ENCODE peak calls at places on chromosomes 13 and 19, in ten cellular contexts. One of them, this sample, is unnamed.

GRCh38 chr13:85985791-85986190 is 186.6 kb upstream of the SLITRK6 start:
- DNase-seq in naive thymus-derived CD8-positive, alpha-beta T cell: no peak
- DNase-seq in neural progenitor cell: no peak
- DNase-seq in stimulated activated naive CD4-positive, alpha-beta T cell: no peak
- DNase-seq in stimulated activated CD4-positive, alpha-beta T cell treated with anti-CD3 and anti-CD28 coated beads, Interleukin-12 subunit alpha, Interleukin-12 subunit beta, amount 100 ng/mL, for 4 hours: no peak
- DNase-seq in fibroblast of the aortic adventitia: peak; percentile 22
- DNase-seq in CD4-positive, alpha-beta T cell: no peak
- DNase-seq in iPS-NIHi11: no peak
- DNase-seq in lower leg skin: no peak
- DNase-seq in astrocyte of the hippocampus: peak; percentile 4
- DNase-seq in this sample: no peak

GRCh38 chr13:73336789-73337188 is 278.0 kb downstream of the KLF5 start:
- DNase-seq in stimulated activated CD4-positive, alpha-beta T cell treated with anti-CD3 and anti-CD28 coated beads, Interleukin-12 subunit alpha, Interleukin-12 subunit beta, amount 100 ng/mL, for 4 hours: no peak
- DNase-seq in fibroblast of the aortic adventitia: no peak
- DNase-seq in neural progenitor cell: no peak
- DNase-seq in lower leg skin: no peak
- DNase-seq in naive thymus-derived CD8-positive, alpha-beta T cell: no peak
- DNase-seq in astrocyte of the hippocampus: no peak
- DNase-seq in CD4-positive, alpha-beta T cell: no peak
- DNase-seq in iPS-NIHi11: no peak
- DNase-seq in stimulated activated naive CD4-positive, alpha-beta T cell: no peak
- DNase-seq in this sample: no peak

GRCh38 chr13:25069236-25069635 is 26.7 kb upstream of the PABPC3 start:
- DNase-seq in stimulated activated CD4-positive, alpha-beta T cell treated with anti-CD3 and anti-CD28 coated beads, Interleukin-12 subunit alpha, Interleukin-12 subunit beta, amount 100 ng/mL, for 4 hours: no peak
- DNase-seq in fibroblast of the aortic adventitia: no peak
- DNase-seq in neural progenitor cell: no peak
- DNase-seq in stimulated activated naive CD4-positive, alpha-beta T cell: no peak
- DNase-seq in lower leg skin: no peak
- DNase-seq in CD4-positive, alpha-beta T cell: no peak
- DNase-seq in iPS-NIHi11: no peak
- DNase-seq in astrocyte of the hippocampus: no peak
- DNase-seq in naive thymus-derived CD8-positive, alpha-beta T cell: no peak
- DNase-seq in this sample: no peak

GRCh38 chr19:18785179-18786124 is 5.7 kb downstream of the COMP start:
- DNase-seq in iPS-NIHi11: peak; percentile 100
- DNase-seq in lower leg skin: peak; percentile 60
- DNase-seq in stimulated activated naive CD4-positive, alpha-beta T cell: peak; percentile 73
- DNase-seq in fibroblast of the aortic adventitia: peak; percentile 50
- DNase-seq in naive thymus-derived CD8-positive, alpha-beta T cell: peak; percentile 81
- DNase-seq in CD4-positive, alpha-beta T cell: peak; percentile 33
- DNase-seq in neural progenitor cell: peak; percentile 94
- DNase-seq in astrocyte of the hippocampus: peak; percentile 73
- DNase-seq in stimulated activated CD4-positive, alpha-beta T cell treated with anti-CD3 and anti-CD28 coated beads, Interleukin-12 subunit alpha, Interleukin-12 subunit beta, amount 100 ng/mL, for 4 hours: peak; percentile 65
- DNase-seq in this sample: peak; percentile 67

GRCh38 chr13:30002577-30002976 is 152.2 kb upstream of the UBL3 start:
- DNase-seq in stimulated activated naive CD4-positive, alpha-beta T cell: no peak
- DNase-seq in neural progenitor cell: no peak
- DNase-seq in stimulated activated CD4-positive, alpha-beta T cell treated with anti-CD3 and anti-CD28 coated beads, Interleukin-12 subunit alpha, Interleukin-12 subunit beta, amount 100 ng/mL, for 4 hours: no peak
- DNase-seq in naive thymus-derived CD8-positive, alpha-beta T cell: no peak
- DNase-seq in astrocyte of the hippocampus: peak; percentile 60
- DNase-seq in fibroblast of the aortic adventitia: peak; percentile 89
- DNase-seq in lower leg skin: no peak
- DNase-seq in iPS-NIHi11: no peak
- DNase-seq in CD4-positive, alpha-beta T cell: no peak
- DNase-seq in this sample: peak; percentile 91

GRCh38 chr13:21005193-21005592 is 56.2 kb downstream of the LATS2 start:
- DNase-seq in stimulated activated CD4-positive, alpha-beta T cell treated with anti-CD3 and anti-CD28 coated beads, Interleukin-12 subunit alpha, Interleukin-12 subunit beta, amount 100 ng/mL, for 4 hours: no peak
- DNase-seq in iPS-NIHi11: no peak
- DNase-seq in fibroblast of the aortic adventitia: no peak
- DNase-seq in neural progenitor cell: no peak
- DNase-seq in naive thymus-derived CD8-positive, alpha-beta T cell: no peak
- DNase-seq in stimulated activated naive CD4-positive, alpha-beta T cell: no peak
- DNase-seq in CD4-positive, alpha-beta T cell: no peak
- DNase-seq in lower leg skin: no peak
- DNase-seq in astrocyte of the hippocampus: no peak
- DNase-seq in this sample: no peak

GRCh38 chr13:99067160-99067985 is 89.5 kb upstream of the DOCK9 start:
- DNase-seq in stimulated activated naive CD4-positive, alpha-beta T cell: no peak
- DNase-seq in stimulated activated CD4-positive, alpha-beta T cell treated with anti-CD3 and anti-CD28 coated beads, Interleukin-12 subunit alpha, Interleukin-12 subunit beta, amount 100 ng/mL, for 4 hours: no peak
- DNase-seq in iPS-NIHi11: no peak
- DNase-seq in lower leg skin: no peak
- DNase-seq in fibroblast of the aortic adventitia: peak; percentile 71
- DNase-seq in neural progenitor cell: no peak
- DNase-seq in CD4-positive, alpha-beta T cell: no peak
- DNase-seq in astrocyte of the hippocampus: peak; percentile 67
- DNase-seq in naive thymus-derived CD8-positive, alpha-beta T cell: no peak
- DNase-seq in this sample: peak; percentile 92

GRCh38 chr19:35138305-35138799 is 272 bp upstream of the FXYD1 start:
- DNase-seq in stimulated activated naive CD4-positive, alpha-beta T cell: no peak
- DNase-seq in stimulated activated CD4-positive, alpha-beta T cell treated with anti-CD3 and anti-CD28 coated beads, Interleukin-12 subunit alpha, Interleukin-12 subunit beta, amount 100 ng/mL, for 4 hours: no peak
- DNase-seq in naive thymus-derived CD8-positive, alpha-beta T cell: no peak
- DNase-seq in astrocyte of the hippocampus: no peak
- DNase-seq in iPS-NIHi11: no peak
- DNase-seq in CD4-positive, alpha-beta T cell: no peak
- DNase-seq in lower leg skin: no peak
- DNase-seq in neural progenitor cell: no peak
- DNase-seq in fibroblast of the aortic adventitia: peak; percentile 33
- DNase-seq in this sample: no peak

GRCh38 chr13:98224557-98224956 is 47.5 kb upstream of the RNF113B start:
- DNase-seq in neural progenitor cell: no peak
- DNase-seq in stimulated activated naive CD4-positive, alpha-beta T cell: no peak
- DNase-seq in astrocyte of the hippocampus: no peak
- DNase-seq in lower leg skin: no peak
- DNase-seq in CD4-positive, alpha-beta T cell: no peak
- DNase-seq in naive thymus-derived CD8-positive, alpha-beta T cell: no peak
- DNase-seq in fibroblast of the aortic adventitia: no peak
- DNase-seq in iPS-NIHi11: no peak
- DNase-seq in stimulated activated CD4-positive, alpha-beta T cell treated with anti-CD3 and anti-CD28 coated beads, Interleukin-12 subunit alpha, Interleukin-12 subunit beta, amount 100 ng/mL, for 4 hours: no peak
- DNase-seq in this sample: no peak

GRCh38 chr13:94331281-94331680 is 148.2 kb downstream of the DCT start:
- DNase-seq in stimulated activated naive CD4-positive, alpha-beta T cell: no peak
- DNase-seq in naive thymus-derived CD8-positive, alpha-beta T cell: no peak
- DNase-seq in lower leg skin: no peak
- DNase-seq in astrocyte of the hippocampus: no peak
- DNase-seq in stimulated activated CD4-positive, alpha-beta T cell treated with anti-CD3 and anti-CD28 coated beads, Interleukin-12 subunit alpha, Interleukin-12 subunit beta, amount 100 ng/mL, for 4 hours: no peak
- DNase-seq in iPS-NIHi11: no peak
- DNase-seq in fibroblast of the aortic adventitia: no peak
- DNase-seq in neural progenitor cell: no peak
- DNase-seq in CD4-positive, alpha-beta T cell: no peak
- DNase-seq in this sample: no peak

GRCh38 chr13:52669677-52670076 is 17.0 kb downstream of the SUGT1 start:
- DNase-seq in stimulated activated naive CD4-positive, alpha-beta T cell: no peak
- DNase-seq in CD4-positive, alpha-beta T cell: no peak
- DNase-seq in naive thymus-derived CD8-positive, alpha-beta T cell: no peak
- DNase-seq in iPS-NIHi11: no peak
- DNase-seq in neural progenitor cell: no peak
- DNase-seq in astrocyte of the hippocampus: no peak
- DNase-seq in lower leg skin: no peak
- DNase-seq in fibroblast of the aortic adventitia: no peak
- DNase-seq in stimulated activated CD4-positive, alpha-beta T cell treated with anti-CD3 and anti-CD28 coated beads, Interleukin-12 subunit alpha, Interleukin-12 subunit beta, amount 100 ng/mL, for 4 hours: no peak
- DNase-seq in this sample: no peak

GRCh38 chr19:51726049-51726448 is 2.3 kb upstream of the HAS1 start:
- DNase-seq in stimulated activated naive CD4-positive, alpha-beta T cell: no peak
- DNase-seq in iPS-NIHi11: peak; percentile 65
- DNase-seq in astrocyte of the hippocampus: peak; percentile 28
- DNase-seq in fibroblast of the aortic adventitia: peak; percentile 87
- DNase-seq in naive thymus-derived CD8-positive, alpha-beta T cell: no peak
- DNase-seq in CD4-positive, alpha-beta T cell: no peak
- DNase-seq in stimulated activated CD4-positive, alpha-beta T cell treated with anti-CD3 and anti-CD28 coated beads, Interleukin-12 subunit alpha, Interleukin-12 subunit beta, amount 100 ng/mL, for 4 hours: no peak
- DNase-seq in neural progenitor cell: no peak
- DNase-seq in lower leg skin: peak; percentile 76
- DNase-seq in this sample: peak; percentile 61

GRCh38 chr13:47044842-47045241 is 148.0 kb upstream of the HTR2A start:
- DNase-seq in iPS-NIHi11: no peak
- DNase-seq in fibroblast of the aortic adventitia: no peak
- DNase-seq in astrocyte of the hippocampus: no peak
- DNase-seq in stimulated activated CD4-positive, alpha-beta T cell treated with anti-CD3 and anti-CD28 coated beads, Interleukin-12 subunit alpha, Interleukin-12 subunit beta, amount 100 ng/mL, for 4 hours: no peak
- DNase-seq in naive thymus-derived CD8-positive, alpha-beta T cell: no peak
- DNase-seq in neural progenitor cell: no peak
- DNase-seq in stimulated activated naive CD4-positive, alpha-beta T cell: no peak
- DNase-seq in CD4-positive, alpha-beta T cell: no peak
- DNase-seq in lower leg skin: no peak
- DNase-seq in this sample: no peak

GRCh38 chr13:31073859-31074718 is 87.6 kb downstream of the HSPH1 start:
- DNase-seq in stimulated activated CD4-positive, alpha-beta T cell treated with anti-CD3 and anti-CD28 coated beads, Interleukin-12 subunit alpha, Interleukin-12 subunit beta, amount 100 ng/mL, for 4 hours: no peak
- DNase-seq in CD4-positive, alpha-beta T cell: no peak
- DNase-seq in astrocyte of the hippocampus: peak; percentile 35
- DNase-seq in lower leg skin: no peak
- DNase-seq in fibroblast of the aortic adventitia: peak; percentile 34
- DNase-seq in naive thymus-derived CD8-positive, alpha-beta T cell: no peak
- DNase-seq in neural progenitor cell: peak; percentile 20
- DNase-seq in stimulated activated naive CD4-positive, alpha-beta T cell: no peak
- DNase-seq in iPS-NIHi11: no peak
- DNase-seq in this sample: peak; percentile 52

GRCh38 chr19:5557691-5558090 is 10.1 kb downstream of the TINCR start:
- DNase-seq in fibroblast of the aortic adventitia: no peak
- DNase-seq in neural progenitor cell: no peak
- DNase-seq in CD4-positive, alpha-beta T cell: no peak
- DNase-seq in astrocyte of the hippocampus: no peak
- DNase-seq in lower leg skin: peak; percentile 71
- DNase-seq in naive thymus-derived CD8-positive, alpha-beta T cell: no peak
- DNase-seq in stimulated activated naive CD4-positive, alpha-beta T cell: no peak
- DNase-seq in stimulated activated CD4-positive, alpha-beta T cell treated with anti-CD3 and anti-CD28 coated beads, Interleukin-12 subunit alpha, Interleukin-12 subunit beta, amount 100 ng/mL, for 4 hours: no peak
- DNase-seq in iPS-NIHi11: no peak
- DNase-seq in this sample: no peak

GRCh38 chr19:7767487-7767886 is 4.4 kb downstream of the CLEC4M start:
- DNase-seq in neural progenitor cell: no peak
- DNase-seq in iPS-NIHi11: no peak
- DNase-seq in naive thymus-derived CD8-positive, alpha-beta T cell: no peak
- DNase-seq in CD4-positive, alpha-beta T cell: no peak
- DNase-seq in stimulated activated CD4-positive, alpha-beta T cell treated with anti-CD3 and anti-CD28 coated beads, Interleukin-12 subunit alpha, Interleukin-12 subunit beta, amount 100 ng/mL, for 4 hours: no peak
- DNase-seq in astrocyte of the hippocampus: no peak
- DNase-seq in lower leg skin: no peak
- DNase-seq in stimulated activated naive CD4-positive, alpha-beta T cell: no peak
- DNase-seq in fibroblast of the aortic adventitia: no peak
- DNase-seq in this sample: no peak

GRCh38 chr19:11246941-11247340 is 7.5 kb downstream of the ANGPTL8 start:
- DNase-seq in CD4-positive, alpha-beta T cell: no peak
- DNase-seq in iPS-NIHi11: no peak
- DNase-seq in lower leg skin: no peak
- DNase-seq in neural progenitor cell: no peak
- DNase-seq in stimulated activated CD4-positive, alpha-beta T cell treated with anti-CD3 and anti-CD28 coated beads, Interleukin-12 subunit alpha, Interleukin-12 subunit beta, amount 100 ng/mL, for 4 hours: no peak
- DNase-seq in astrocyte of the hippocampus: no peak
- DNase-seq in fibroblast of the aortic adventitia: no peak
- DNase-seq in stimulated activated naive CD4-positive, alpha-beta T cell: no peak
- DNase-seq in naive thymus-derived CD8-positive, alpha-beta T cell: no peak
- DNase-seq in this sample: no peak

GRCh38 chr13:75271851-75272250 is 210.1 kb downstream of the TBC1D4 start:
- DNase-seq in astrocyte of the hippocampus: peak; percentile 26
- DNase-seq in neural progenitor cell: no peak
- DNase-seq in lower leg skin: no peak
- DNase-seq in stimulated activated naive CD4-positive, alpha-beta T cell: no peak
- DNase-seq in stimulated activated CD4-positive, alpha-beta T cell treated with anti-CD3 and anti-CD28 coated beads, Interleukin-12 subunit alpha, Interleukin-12 subunit beta, amount 100 ng/mL, for 4 hours: no peak
- DNase-seq in fibroblast of the aortic adventitia: peak; percentile 4
- DNase-seq in iPS-NIHi11: no peak
- DNase-seq in CD4-positive, alpha-beta T cell: no peak
- DNase-seq in naive thymus-derived CD8-positive, alpha-beta T cell: no peak
- DNase-seq in this sample: peak; percentile 6

GRCh38 chr19:23406716-23407115 is 11.4 kb upstream of the ZNF91 start:
- DNase-seq in lower leg skin: no peak
- DNase-seq in naive thymus-derived CD8-positive, alpha-beta T cell: no peak
- DNase-seq in neural progenitor cell: no peak
- DNase-seq in fibroblast of the aortic adventitia: no peak
- DNase-seq in CD4-positive, alpha-beta T cell: no peak
- DNase-seq in stimulated activated CD4-positive, alpha-beta T cell treated with anti-CD3 and anti-CD28 coated beads, Interleukin-12 subunit alpha, Interleukin-12 subunit beta, amount 100 ng/mL, for 4 hours: no peak
- DNase-seq in astrocyte of the hippocampus: no peak
- DNase-seq in stimulated activated naive CD4-positive, alpha-beta T cell: no peak
- DNase-seq in iPS-NIHi11: no peak
- DNase-seq in this sample: no peak

GRCh38 chr13:78719367-78719766 is 60.4 kb upstream of the OBI1 start:
- DNase-seq in naive thymus-derived CD8-positive, alpha-beta T cell: no peak
- DNase-seq in stimulated activated CD4-positive, alpha-beta T cell treated with anti-CD3 and anti-CD28 coated beads, Interleukin-12 subunit alpha, Interleukin-12 subunit beta, amount 100 ng/mL, for 4 hours: no peak
- DNase-seq in fibroblast of the aortic adventitia: no peak
- DNase-seq in lower leg skin: no peak
- DNase-seq in stimulated activated naive CD4-positive, alpha-beta T cell: no peak
- DNase-seq in iPS-NIHi11: no peak
- DNase-seq in neural progenitor cell: no peak
- DNase-seq in CD4-positive, alpha-beta T cell: no peak
- DNase-seq in astrocyte of the hippocampus: no peak
- DNase-seq in this sample: no peak

GRCh38 chr13:104327217-104327616 is 1261.0 kb upstream of the SLC10A2 start:
- DNase-seq in iPS-NIHi11: no peak
- DNase-seq in neural progenitor cell: no peak
- DNase-seq in naive thymus-derived CD8-positive, alpha-beta T cell: no peak
- DNase-seq in fibroblast of the aortic adventitia: no peak
- DNase-seq in CD4-positive, alpha-beta T cell: no peak
- DNase-seq in stimulated activated CD4-positive, alpha-beta T cell treated with anti-CD3 and anti-CD28 coated beads, Interleukin-12 subunit alpha, Interleukin-12 subunit beta, amount 100 ng/mL, for 4 hours: no peak
- DNase-seq in astrocyte of the hippocampus: no peak
- DNase-seq in stimulated activated naive CD4-positive, alpha-beta T cell: no peak
- DNase-seq in lower leg skin: no peak
- DNase-seq in this sample: no peak

GRCh38 chr13:72463561-72463960 is 263.9 kb downstream of the MZT1 start:
- DNase-seq in lower leg skin: no peak
- DNase-seq in neural progenitor cell: no peak
- DNase-seq in CD4-positive, alpha-beta T cell: no peak
- DNase-seq in fibroblast of the aortic adventitia: peak; percentile 16
- DNase-seq in naive thymus-derived CD8-positive, alpha-beta T cell: no peak
- DNase-seq in iPS-NIHi11: no peak
- DNase-seq in astrocyte of the hippocampus: peak; percentile 87
- DNase-seq in stimulated activated CD4-positive, alpha-beta T cell treated with anti-CD3 and anti-CD28 coated beads, Interleukin-12 subunit alpha, Interleukin-12 subunit beta, amount 100 ng/mL, for 4 hours: no peak
- DNase-seq in stimulated activated naive CD4-positive, alpha-beta T cell: no peak
- DNase-seq in this sample: no peak

GRCh38 chr19:10288662-10289166 is 1.0 kb upstream of the ICAM5 start:
- DNase-seq in astrocyte of the hippocampus: peak; percentile 49
- DNase-seq in stimulated activated CD4-positive, alpha-beta T cell treated with anti-CD3 and anti-CD28 coated beads, Interleukin-12 subunit alpha, Interleukin-12 subunit beta, amount 100 ng/mL, for 4 hours: peak; percentile 39
- DNase-seq in CD4-positive, alpha-beta T cell: no peak
- DNase-seq in fibroblast of the aortic adventitia: no peak
- DNase-seq in stimulated activated naive CD4-positive, alpha-beta T cell: peak; percentile 8
- DNase-seq in neural progenitor cell: peak; percentile 76
- DNase-seq in lower leg skin: no peak
- DNase-seq in naive thymus-derived CD8-positive, alpha-beta T cell: no peak
- DNase-seq in iPS-NIHi11: peak; percentile 84
- DNase-seq in this sample: peak; percentile 79

GRCh38 chr19:5826531-5827341 is 12.8 kb downstream of the FUT6 start:
- DNase-seq in lower leg skin: no peak
- DNase-seq in CD4-positive, alpha-beta T cell: no peak
- DNase-seq in stimulated activated naive CD4-positive, alpha-beta T cell: peak; percentile 37
- DNase-seq in fibroblast of the aortic adventitia: peak; percentile 17
- DNase-seq in astrocyte of the hippocampus: peak; percentile 51
- DNase-seq in stimulated activated CD4-positive, alpha-beta T cell treated with anti-CD3 and anti-CD28 coated beads, Interleukin-12 subunit alpha, Interleukin-12 subunit beta, amount 100 ng/mL, for 4 hours: no peak
- DNase-seq in iPS-NIHi11: peak; percentile 68
- DNase-seq in naive thymus-derived CD8-positive, alpha-beta T cell: no peak
- DNase-seq in neural progenitor cell: peak; percentile 82
- DNase-seq in this sample: peak; percentile 53

GRCh38 chr13:77728265-77728966 is 30.9 kb downstream of the SLAIN1 start:
- DNase-seq in CD4-positive, alpha-beta T cell: no peak
- DNase-seq in iPS-NIHi11: no peak
- DNase-seq in lower leg skin: no peak
- DNase-seq in fibroblast of the aortic adventitia: no peak
- DNase-seq in naive thymus-derived CD8-positive, alpha-beta T cell: no peak
- DNase-seq in neural progenitor cell: no peak
- DNase-seq in stimulated activated naive CD4-positive, alpha-beta T cell: no peak
- DNase-seq in stimulated activated CD4-positive, alpha-beta T cell treated with anti-CD3 and anti-CD28 coated beads, Interleukin-12 subunit alpha, Interleukin-12 subunit beta, amount 100 ng/mL, for 4 hours: no peak
- DNase-seq in astrocyte of the hippocampus: no peak
- DNase-seq in this sample: no peak

GRCh38 chr19:1945899-1946298 is 4.9 kb downstream of the CSNK1G2 start:
- DNase-seq in iPS-NIHi11: peak; percentile 86
- DNase-seq in lower leg skin: no peak
- DNase-seq in stimulated activated naive CD4-positive, alpha-beta T cell: peak; percentile 29
- DNase-seq in stimulated activated CD4-positive, alpha-beta T cell treated with anti-CD3 and anti-CD28 coated beads, Interleukin-12 subunit alpha, Interleukin-12 subunit beta, amount 100 ng/mL, for 4 hours: no peak
- DNase-seq in naive thymus-derived CD8-positive, alpha-beta T cell: peak; percentile 74
- DNase-seq in CD4-positive, alpha-beta T cell: no peak
- DNase-seq in astrocyte of the hippocampus: peak; percentile 38
- DNase-seq in neural progenitor cell: peak; percentile 84
- DNase-seq in fibroblast of the aortic adventitia: no peak
- DNase-seq in this sample: peak; percentile 20

GRCh38 chr13:74288361-74288911 is 154.2 kb upstream of the KLF12 start:
- DNase-seq in stimulated activated naive CD4-positive, alpha-beta T cell: peak; percentile 22
- DNase-seq in astrocyte of the hippocampus: peak; percentile 47
- DNase-seq in neural progenitor cell: peak; percentile 13
- DNase-seq in stimulated activated CD4-positive, alpha-beta T cell treated with anti-CD3 and anti-CD28 coated beads, Interleukin-12 subunit alpha, Interleukin-12 subunit beta, amount 100 ng/mL, for 4 hours: no peak
- DNase-seq in fibroblast of the aortic adventitia: no peak
- DNase-seq in naive thymus-derived CD8-positive, alpha-beta T cell: peak; percentile 66
- DNase-seq in CD4-positive, alpha-beta T cell: no peak
- DNase-seq in lower leg skin: no peak
- DNase-seq in iPS-NIHi11: peak; percentile 11
- DNase-seq in this sample: no peak

GRCh38 chr19:48968813-48969218 is 3.7 kb downstream of the FTL start:
- DNase-seq in stimulated activated naive CD4-positive, alpha-beta T cell: no peak
- DNase-seq in neural progenitor cell: no peak
- DNase-seq in lower leg skin: no peak
- DNase-seq in astrocyte of the hippocampus: peak; percentile 22
- DNase-seq in fibroblast of the aortic adventitia: peak; percentile 42
- DNase-seq in stimulated activated CD4-positive, alpha-beta T cell treated with anti-CD3 and anti-CD28 coated beads, Interleukin-12 subunit alpha, Interleukin-12 subunit beta, amount 100 ng/mL, for 4 hours: no peak
- DNase-seq in iPS-NIHi11: no peak
- DNase-seq in CD4-positive, alpha-beta T cell: no peak
- DNase-seq in naive thymus-derived CD8-positive, alpha-beta T cell: no peak
- DNase-seq in this sample: no peak

This sample was measured in EH.